ENCODE peak calls at places on chromosomes 1 and 21, in four cellular contexts. K, I, Z and D are unnamed samples.

GRCh38 chr1:207645632-207646081 is 724 bp downstream of the CR1L start:
- DNase-seq in Z (no peak), K (no peak), I (no peak), D (peak; percentile 49)

GRCh38 chr21:31198575-31198974 is 145.5 kb downstream of the TIAM1 start:
- DNase-seq in Z (peak; percentile 69), K (peak; percentile 55), I (peak; percentile 85), D (peak; percentile 71)

GRCh38 chr1:204382714-204383083 is 23.0 kb upstream of the PLEKHA6 start:
- DNase-seq in Z (no peak), K (no peak), I (no peak), D (no peak)

GRCh38 chr1:27009601-27010197 is 3.0 kb downstream of the TENT5B start:
- DNase-seq in K (no peak), I (peak; percentile 95), Z (no peak), D (peak; percentile 18)

GRCh38 chr1:220113136-220113695 is 19.3 kb downstream of the IARS2 start:
- DNase-seq in Z (peak; percentile 54), K (peak; percentile 52), I (peak; percentile 64), D (peak; percentile 73)

GRCh38 chr1:165069829-165070228 is 286.7 kb downstream of the LMX1A start:
- DNase-seq in I (peak; percentile 53), K (no peak), Z (no peak), D (no peak)

GRCh38 chr1:234750922-234751595 is 141.1 kb upstream of the IRF2BP2 start:
- DNase-seq in I (no peak), K (no peak), Z (no peak), D (no peak)

GRCh38 chr1:17671741-17672140 is 83.4 kb upstream of the ACTL8 start:
- DNase-seq in I (no peak), Z (peak; percentile 88), K (peak; percentile 80), D (peak; percentile 66)

GRCh38 chr1:155186266-155186954 is 12.8 kb downstream of the TRIM46 start:
- DNase-seq in Z (no peak), K (no peak), I (no peak), D (peak; percentile 48)

GRCh38 chr1:219161371-219161975 is 12.2 kb upstream of the LYPLAL1 start:
- DNase-seq in I (no peak), K (no peak), Z (no peak), D (no peak)

GRCh38 chr1:12617511-12617900 is 504 bp downstream of the DHRS3 start:
- DNase-seq in K (no peak), I (peak; percentile 48), Z (no peak), D (peak; percentile 38)

GRCh38 chr21:27581168-27581567 is 614.3 kb upstream of the ADAMTS5 start:
- DNase-seq in Z (no peak), I (peak; percentile 71), K (no peak), D (no peak)

GRCh38 chr1:112501810-112502641 is 6.7 kb upstream of the WNT2B start:
- DNase-seq in Z (no peak), K (peak; percentile 85), I (peak; percentile 64), D (peak; percentile 67)

GRCh38 chr1:224726783-224727182 is 110.7 kb downstream of the CNIH3 start:
- DNase-seq in I (no peak), Z (no peak), K (no peak), D (no peak)

GRCh38 chr1:61956774-61957173 is 214.5 kb downstream of the PATJ start:
- DNase-seq in K (no peak), Z (no peak), I (no peak), D (peak; percentile 55)

GRCh38 chr1:87830579-87830978 is 501.9 kb downstream of the LMO4 start:
- DNase-seq in Z (no peak), K (no peak), I (no peak), D (no peak)

GRCh38 chr1:55969322-55969721 is 610.0 kb downstream of the PLPP3 start:
- DNase-seq in K (no peak), I (no peak), Z (no peak), D (no peak)

GRCh38 chr1:50973875-50974617 is 4.0 kb downstream of the CDKN2C start:
- DNase-seq in Z (no peak), K (no peak), I (peak; percentile 57), D (peak; percentile 50)

GRCh38 chr1:218516526-218516925 is 171.4 kb downstream of the TGFB2 start:
- DNase-seq in K (no peak), Z (no peak), I (no peak), D (no peak)

GRCh38 chr1:38038836-38039235 is 7.8 kb downstream of the POU3F1 start:
- DNase-seq in Z (no peak), I (peak; percentile 62), K (no peak), D (no peak)

GRCh38 chr1:75724472-75725022 is at the start of gene ACADM:
- DNase-seq in I (peak; percentile 87), Z (peak; percentile 91), K (peak; percentile 95), D (peak; percentile 72)

GRCh38 chr1:54610048-54610447 is 13.3 kb downstream of the FAM151A start:
- DNase-seq in K (no peak), I (no peak), Z (no peak), D (peak; percentile 80)

GRCh38 chr1:231861541-231862481 is 235.2 kb downstream of the DISC1 start:
- DNase-seq in Z (no peak), I (no peak), K (no peak), D (no peak)

GRCh38 chr1:159509440-159510222 is 26.2 kb downstream of the OR10J5 start:
- DNase-seq in I (no peak), K (no peak), Z (no peak), D (no peak)

GRCh38 chr1:198904356-198904755 is 265.5 kb downstream of the PTPRC start:
- DNase-seq in I (peak; percentile 43), K (no peak), Z (no peak), D (no peak)

GRCh38 chr1:17097125-17097524 is 22.1 kb downstream of the PADI2 start:
- DNase-seq in I (no peak), K (no peak), Z (no peak), D (no peak)

GRCh38 chr1:15764269-15764764 is 5.7 kb downstream of the FBLIM1 start:
- DNase-seq in K (no peak), Z (no peak), I (no peak), D (no peak)

GRCh38 chr1:203354246-203354645 is 3.3 kb upstream of the FMOD start:
- DNase-seq in Z (no peak), I (peak; percentile 32), K (no peak), D (no peak)

GRCh38 chr1:80540149-80540548 is 1260.6 kb upstream of the ADGRL2 start:
- DNase-seq in I (no peak), K (no peak), Z (no peak), D (no peak)

GRCh38 chr1:24735619-24736375 is 9.4 kb upstream of the CLIC4 start:
- DNase-seq in I (no peak), K (peak; percentile 55), Z (peak; percentile 42), D (peak; percentile 62)

GRCh38 chr1:237154173-237154572 is 112.2 kb downstream of the RYR2 start:
- DNase-seq in K (no peak), I (no peak), Z (no peak), D (no peak)

GRCh38 chr1:63640633-63641567 is 47.7 kb downstream of the PGM1 start:
- DNase-seq in Z (no peak), I (no peak), K (no peak), D (no peak)

GRCh38 chr1:204975568-204976235 is 67.3 kb upstream of the CNTN2 start:
- DNase-seq in Z (peak; percentile 51), I (peak; percentile 89), K (peak; percentile 88), D (peak; percentile 79)

GRCh38 chr1:234486858-234487830 is 8.2 kb upstream of the TARBP1 start:
- DNase-seq in I (peak; percentile 71), K (peak; percentile 34), Z (peak; percentile 77), D (no peak)

GRCh38 chr1:196393282-196393681 is 215.0 kb downstream of the KCNT2 start:
- DNase-seq in I (no peak), K (no peak), Z (no peak), D (no peak)

GRCh38 chr1:1426961-1427934 is 6.2 kb upstream of the ANKRD65 start:
- DNase-seq in Z (no peak), K (peak; percentile 89), I (no peak), D (peak; percentile 66)

GRCh38 chr1:209873067-209873810 is 45.5 kb downstream of the UTP25 start:
- DNase-seq in I (peak; percentile 68), K (no peak), Z (no peak), D (no peak)

GRCh38 chr1:230113230-230113604 is 46.2 kb downstream of the GALNT2 start:
- DNase-seq in I (no peak), K (no peak), Z (no peak), D (no peak)

GRCh38 chr1:169106921-169107672 is 607 bp downstream of the ATP1B1 start:
- DNase-seq in K (peak; percentile 59), I (peak; percentile 47), Z (peak; percentile 49), D (peak; percentile 52)
- TF ChIP-seq CTCF in K (no peak), I (no peak), Z (no peak), D (no peak)

DNA sequence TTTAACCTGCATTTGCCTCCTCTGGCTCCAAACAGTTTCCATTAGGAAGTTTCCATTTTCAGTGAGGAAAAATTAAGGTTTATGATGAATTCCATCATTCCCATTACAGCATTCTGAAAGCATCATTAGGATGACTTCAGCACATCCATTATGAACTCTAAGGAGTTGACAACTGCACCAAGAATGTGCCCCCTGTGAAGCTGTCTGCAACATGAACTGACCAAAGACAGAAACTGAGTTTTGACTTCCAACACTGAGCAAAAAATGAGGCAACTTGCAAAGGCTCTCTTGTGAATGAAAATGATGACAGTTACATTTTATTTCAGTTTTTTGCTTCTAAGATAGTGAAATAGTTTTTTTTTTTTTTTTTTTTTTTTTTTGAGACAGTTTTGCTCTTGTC is 18.3 kb upstream of the KCNE1 start:
- DNase-seq in K (no peak), Z (no peak), I (no peak), D (no peak)
- TF ChIP-seq EZH2phosphoT487 in K (no peak), Z (no peak), I (no peak), D (no peak)

DNA sequence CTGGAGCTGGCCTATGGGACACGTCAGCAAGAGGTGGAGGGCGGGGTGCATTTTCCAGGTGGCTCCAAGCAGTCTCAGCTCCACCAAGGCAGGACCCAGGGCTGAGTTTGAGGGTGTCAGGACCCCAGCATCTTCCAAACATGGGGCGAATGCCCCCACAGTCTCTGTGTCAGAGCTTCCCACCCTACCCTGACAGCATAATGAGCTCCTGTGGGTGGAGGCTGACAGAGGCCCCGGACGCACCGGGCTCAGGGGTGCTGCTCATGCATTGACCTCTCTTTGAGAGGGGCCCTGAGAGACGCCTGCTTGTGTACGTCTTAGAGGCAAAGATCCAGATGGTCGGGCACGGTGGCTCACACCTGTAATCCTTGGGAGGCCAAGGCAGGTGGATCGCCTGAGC is 37.2 kb downstream of the SLC2A7 start:
- DNase-seq in Z (no peak), K (no peak), I (no peak), D (no peak)
- H3K27ac ChIP-seq in Z (no peak overlapping the region), K (no peak overlapping the region), I (no peak overlapping the region), D (no peak overlapping the region)

DNA sequence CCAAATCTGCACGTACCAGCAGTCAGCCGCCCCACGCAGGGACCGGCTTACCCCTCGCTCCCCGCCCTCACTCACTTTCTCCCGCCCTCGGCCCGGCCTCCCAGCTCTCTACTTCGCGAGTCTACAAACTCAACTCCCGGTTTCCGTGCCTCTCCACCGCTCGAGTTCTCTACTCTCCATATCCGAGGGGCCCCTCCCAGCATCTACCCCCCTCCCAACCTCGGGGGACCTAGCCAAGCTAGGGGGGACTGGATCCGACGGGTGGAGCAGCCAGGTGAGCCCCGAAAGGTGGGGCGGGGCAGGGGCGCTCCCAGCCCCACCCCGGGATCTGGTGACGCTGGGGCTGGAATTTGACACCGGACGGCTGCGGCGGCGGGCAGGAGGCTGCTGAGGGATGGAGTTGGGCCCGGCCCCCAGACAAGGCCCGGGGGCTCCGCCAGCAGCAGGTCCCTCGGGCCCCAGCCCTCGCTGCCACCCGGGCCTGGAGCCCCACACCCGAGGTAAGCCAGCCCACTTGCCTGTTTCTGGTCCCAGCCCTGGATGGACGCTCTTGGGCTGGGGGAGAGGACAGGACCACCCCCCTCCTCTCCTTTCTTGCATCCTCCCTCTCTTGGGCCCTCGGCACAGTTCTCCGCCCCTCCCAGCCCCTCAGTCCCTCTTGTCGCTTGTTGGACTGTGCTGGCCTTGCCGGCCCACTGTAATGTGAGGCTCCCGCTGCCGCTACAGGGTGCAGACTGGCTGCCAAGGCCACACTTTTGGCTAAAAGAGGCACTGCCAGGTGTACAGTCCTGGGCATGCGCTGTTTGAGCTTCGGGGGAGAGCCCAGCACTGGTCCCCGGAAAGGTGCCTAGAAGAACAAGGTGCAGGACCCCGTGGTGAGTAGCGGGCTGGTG is at the start of gene ARTN:
- DNase-seq in I (peak; percentile 73), Z (no peak), K (no peak), D (peak; percentile 92)
- TF ChIP-seq CTCF in I (no peak), Z (no peak), K (no peak), D (no peak)